ENCODE peak calls at places on chromosomes 16 and 17, in six cellular contexts. O is ovary, Q is HCT116, R is transverse colon, F is adipocyte, C is adrenal gland. K is an unnamed sample.

GRCh38 chr17:39208136-39208535 is 8.1 kb downstream of the RPL19 start:
- DNase-seq in F (no peak), R (no peak), O (no peak), C (no peak), Q (no peak), K (peak; percentile 82)

GRCh38 chr17:76696763-76697701 is 13.7 kb downstream of the MXRA7 start:
- DNase-seq in C (peak; percentile 88), Q (no peak), O (peak; percentile 65), R (no peak), F (no peak), K (peak; percentile 88)

GRCh38 chr16:14128097-14128496 is 57.0 kb downstream of the MRTFB start:
- DNase-seq in Q (no peak), F (no peak), R (no peak), C (no peak), O (no peak), K (no peak)

GRCh38 chr17:49359990-49360795 is 1.9 kb downstream of the ZNF652 start:
- DNase-seq in C (no peak), Q (no peak), F (peak; percentile 46), O (no peak), R (no peak), K (no peak)

GRCh38 chr17:77498056-77498785 is 357.5 kb downstream of the SEC14L1 start:
- DNase-seq in C (peak; percentile 19), O (no peak), F (no peak), R (peak; percentile 6), Q (no peak), K (peak; percentile 56)

GRCh38 chr16:69465083-69465721 is 40.8 kb downstream of the CYB5B start:
- DNase-seq in F (peak; percentile 74), C (no peak), R (peak; percentile 27), Q (no peak), O (no peak), K (no peak)

GRCh38 chr17:46020023-46020735 is 21.1 kb downstream of the STH start:
- DNase-seq in Q (no peak), C (no peak), O (peak; percentile 7), F (no peak), R (peak; percentile 33), K (peak; percentile 91)

GRCh38 chr17:58388302-58389190 is 28.8 kb downstream of the RNF43 start:
- DNase-seq in F (no peak), R (no peak), C (no peak), O (no peak), Q (no peak), K (no peak)

GRCh38 chr17:38572665-38573365 is 32.9 kb downstream of the SRCIN1 start:
- DNase-seq in R (no peak), C (no peak), Q (no peak), O (no peak), F (peak; percentile 44), K (no peak)

GRCh38 chr16:58331024-58331707 is 36.3 kb upstream of the PRSS54 start:
- DNase-seq in R (no peak), F (no peak), Q (no peak), C (no peak), O (no peak), K (no peak)

GRCh38 chr16:53523126-53523804 is 20.3 kb upstream of the AKTIP start:
- DNase-seq in C (no peak), F (no peak), R (no peak), O (no peak), Q (no peak), K (peak; percentile 67)

GRCh38 chr17:56914641-56915263 is 903 bp upstream of the TRIM25 start:
- DNase-seq in C (no peak), F (no peak), O (no peak), Q (peak; percentile 33), R (no peak), K (no peak)

GRCh38 chr16:70689035-70689969 is 3.4 kb upstream of the MTSS2 start:
- DNase-seq in Q (no peak), F (no peak), R (peak; percentile 58), C (no peak), O (peak; percentile 53), K (peak; percentile 73)
- H3K4me1 ChIP-seq in Q (peaks cover 50% of the 10 kb centered on the region), F (peaks cover 79% of the 10 kb centered on the region), R (peaks cover 86% of the 10 kb centered on the region), C (peaks cover 35% of the 10 kb centered on the region), O (peaks cover 68% of the 10 kb centered on the region), K (peaks cover 15% of the 10 kb centered on the region)

DNA sequence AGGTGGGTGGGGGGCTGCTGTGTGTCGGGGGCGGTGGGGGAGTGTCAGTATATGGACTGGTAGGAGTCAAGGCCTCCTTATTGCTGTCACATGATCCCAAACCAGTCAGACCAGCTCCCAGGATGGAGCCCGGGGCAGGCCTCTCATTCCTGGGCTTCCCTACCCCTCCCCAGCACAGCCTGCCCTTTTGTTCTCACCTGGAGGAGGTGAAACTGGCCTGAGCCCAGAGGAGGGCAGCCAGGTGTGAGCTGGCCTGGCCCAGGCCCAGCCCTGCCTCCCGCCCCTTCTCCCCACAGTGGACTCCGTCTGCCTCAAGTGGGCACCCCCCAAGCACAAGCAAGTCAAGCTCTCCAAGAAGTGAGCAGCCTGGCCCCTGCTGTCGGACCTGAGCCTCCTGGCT is 4.6 kb downstream of the PRSS8 start:
- DNase-seq in Q (no peak), F (no peak), O (no peak), C (no peak), R (peak; percentile 92), K (no peak)
- H3K4me1 ChIP-seq in Q (peaks cover 26% of the 10 kb centered on the region), F (peaks cover 10% of the 10 kb centered on the region), O (no peaks in the 10 kb centered on the region), C (no peaks in the 10 kb centered on the region), R (peaks cover 71% of the 10 kb centered on the region), K (no peaks in the 10 kb centered on the region)

DNA sequence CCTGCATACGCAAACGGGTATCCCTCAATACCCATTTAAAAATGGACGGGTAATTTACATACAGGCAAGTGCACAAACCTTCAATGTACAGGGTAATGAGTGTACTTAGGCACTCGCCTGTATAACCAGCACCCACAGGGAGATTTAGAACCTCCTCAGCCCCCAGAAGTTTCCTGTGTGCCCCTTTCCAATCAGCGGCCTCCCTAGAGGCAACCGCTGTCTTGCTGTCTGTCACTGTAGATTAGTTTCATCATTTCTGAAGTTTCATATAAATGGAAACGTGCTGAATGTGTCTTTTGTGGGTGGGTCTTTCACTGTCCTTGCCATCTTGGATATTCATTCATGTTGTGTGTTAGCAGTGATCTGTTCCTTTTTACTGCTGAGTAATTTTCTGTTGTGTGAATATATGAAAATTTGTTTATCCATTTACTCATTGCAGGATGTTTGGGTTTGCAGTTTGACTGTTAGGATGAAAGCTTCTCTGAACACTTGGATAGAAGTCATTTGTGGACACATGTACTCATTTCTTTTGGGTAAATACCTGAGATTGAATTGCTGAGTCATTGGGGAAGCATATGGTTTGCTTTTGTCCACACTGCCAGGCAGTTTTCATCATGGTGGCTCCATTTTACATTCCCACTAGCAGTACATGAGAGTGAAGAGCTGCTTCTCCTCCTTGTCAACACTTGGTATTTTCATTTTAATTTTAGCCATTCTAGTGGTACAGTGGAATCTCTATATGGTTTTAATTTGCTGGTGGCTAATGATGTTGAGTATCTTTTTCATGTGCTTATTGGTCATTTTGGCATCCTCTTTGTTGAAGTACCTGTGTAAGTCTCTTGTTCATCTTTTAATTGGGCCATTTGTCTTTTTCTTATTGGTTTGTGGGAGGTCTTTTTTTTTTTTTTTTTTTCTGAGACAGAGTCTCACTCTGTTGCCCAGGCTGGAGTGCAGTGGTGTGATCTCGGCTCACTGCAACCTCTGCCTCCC is 2.1 kb upstream of the ADCY7 start:
- DNase-seq in Q (no peak), R (no peak), C (no peak), O (no peak), F (no peak), K (no peak)
- H3K4me1 ChIP-seq in Q (peaks cover 26% of the 10 kb centered on the region), R (peaks cover 21% of the 10 kb centered on the region), C (no peaks in the 10 kb centered on the region), O (peaks cover 15% of the 10 kb centered on the region), F (peaks cover 37% of the 10 kb centered on the region), K (peaks cover 37% of the 10 kb centered on the region)

GRCh38 chr17:42883802-42884553 is 16.6 kb upstream of the G6PC1 start:
- DNase-seq in O (no peak), F (no peak), C (no peak), Q (no peak), R (no peak), K (no peak)
- H3K4me1 ChIP-seq in O (no peaks in the 10 kb centered on the region), F (peaks cover 11% of the 10 kb centered on the region), C (no peaks in the 10 kb centered on the region), Q (no peaks in the 10 kb centered on the region), R (no peaks in the 10 kb centered on the region), K (no peaks in the 10 kb centered on the region)

DNA sequence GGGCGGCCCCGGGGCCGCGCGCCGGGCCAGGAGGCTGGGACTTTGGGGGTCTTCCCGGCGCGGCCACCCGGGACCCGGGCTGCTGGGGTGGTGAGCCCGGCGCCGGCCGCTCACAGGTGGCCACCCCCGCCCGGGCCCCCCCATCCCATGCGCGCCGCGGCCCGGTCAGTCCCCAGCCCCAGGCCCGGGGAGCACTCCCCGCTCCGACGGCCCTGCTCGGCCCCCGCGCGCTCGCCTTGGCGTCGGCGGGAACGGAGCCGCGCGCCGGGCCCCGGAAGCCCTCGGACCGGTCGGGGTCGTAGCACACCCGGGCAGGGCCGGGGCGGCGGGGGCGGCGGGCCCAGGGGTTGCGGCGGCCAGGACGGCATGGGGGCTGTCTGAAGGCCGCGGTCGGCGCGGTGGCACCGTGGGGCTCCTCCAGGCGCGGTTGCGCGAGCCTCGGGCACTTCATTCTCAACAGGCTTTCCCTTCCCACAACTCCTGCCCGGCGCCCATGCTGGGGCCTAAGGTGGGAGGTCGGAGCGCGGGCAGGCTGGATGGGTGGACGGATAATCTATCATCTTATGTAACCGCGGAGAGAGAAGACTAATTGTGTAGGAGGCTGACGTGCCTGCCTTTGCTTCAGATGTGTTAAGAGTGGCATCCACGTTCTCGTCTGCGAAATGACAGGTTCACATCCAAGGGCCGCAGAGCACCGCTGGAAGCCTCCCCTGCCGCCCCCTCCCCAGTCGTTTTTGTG is 607 bp downstream of the BAIAP2 start:
- DNase-seq in F (peak; percentile 55), Q (no peak), O (no peak), C (no peak), R (no peak), K (peak; percentile 88)
- H3K4me1 ChIP-seq in F (peaks cover 36% of the 10 kb centered on the region), Q (peaks cover 54% of the 10 kb centered on the region), O (peaks cover 30% of the 10 kb centered on the region), C (peaks cover 22% of the 10 kb centered on the region), R (peaks cover 27% of the 10 kb centered on the region), K (peaks cover 79% of the 10 kb centered on the region)

GRCh38 chr16:67758006-67758405 is 38.9 kb upstream of the GFOD2 start:
- DNase-seq in F (no peak), Q (no peak), O (no peak), R (no peak), C (no peak), K (no peak)
- H3K4me1 ChIP-seq in F (no peaks in the 10 kb centered on the region), Q (no peaks in the 10 kb centered on the region), O (no peaks in the 10 kb centered on the region), R (peaks cover 3% of the 10 kb centered on the region), C (no peaks in the 10 kb centered on the region), K (peaks cover 26% of the 10 kb centered on the region)

GRCh38 chr16:87602005-87602790 is at the start of gene JPH3:
- DNase-seq in F (no peak), R (no peak), C (no peak), O (no peak), Q (no peak), K (no peak)
- H3K4me1 ChIP-seq in F (peaks cover 2% of the 10 kb centered on the region), R (no peaks in the 10 kb centered on the region), C (no peaks in the 10 kb centered on the region), O (peaks cover 1% of the 10 kb centered on the region), Q (no peaks in the 10 kb centered on the region), K (peaks cover 22% of the 10 kb centered on the region)

GRCh38 chr17:36008998-36009665 is 7.8 kb upstream of the CCL15 start:
- DNase-seq in R (no peak), C (no peak), F (no peak), Q (no peak), O (no peak), K (no peak)
- H3K4me1 ChIP-seq in R (peaks cover 8% of the 10 kb centered on the region), C (no peaks in the 10 kb centered on the region), F (no peaks in the 10 kb centered on the region), Q (no peaks in the 10 kb centered on the region), O (no peaks in the 10 kb centered on the region), K (peaks cover 6% of the 10 kb centered on the region)

K was measured in spleen.